ENCODE peak calls at places on chromosome 1, in seven cellular contexts. J, O, E, Z, P, Q and H are unnamed samples.

GRCh38 chr1:226565476-226565875 is 16.9 kb downstream of the STUM start:
- DNase-seq in E (no peak), Q (no peak), J (no peak), Z (no peak), P (no peak), O (no peak), H (no peak)

GRCh38 chr1:162151900-162152829 is 82.7 kb downstream of the NOS1AP start:
- DNase-seq in O (no peak), J (no peak), Q (no peak), E (no peak), Z (no peak), P (no peak), H (no peak)

GRCh38 chr1:99251308-99251707 is 13.0 kb upstream of the PLPPR4 start:
- DNase-seq in O (no peak), E (no peak), Z (no peak), Q (no peak), P (no peak), J (no peak), H (no peak)

GRCh38 chr1:221723018-221723917 is 18.6 kb downstream of the DUSP10 start:
- DNase-seq in P (no peak), Z (no peak), Q (no peak), E (no peak), J (no peak), O (no peak), H (peak)

GRCh38 chr1:55275151-55275748 is 60.1 kb upstream of the USP24 start:
- DNase-seq in J (no peak), Z (no peak), E (peak), Q (no peak), P (no peak), O (no peak), H (no peak)

GRCh38 chr1:110870721-110871388 is 2.1 kb upstream of the CD53 start:
- DNase-seq in Z (no peak), J (no peak), Q (no peak), O (no peak), E (no peak), P (no peak), H (no peak)

GRCh38 chr1:85806236-85806965 is 98.2 kb upstream of the ZNHIT6 start:
- DNase-seq in Q (no peak), E (no peak), P (no peak), Z (no peak), J (no peak), O (no peak), H (no peak)

GRCh38 chr1:51344602-51345299 is 14.4 kb upstream of the TTC39A start:
- DNase-seq in J (no peak), P (no peak), E (peak), Q (peak), Z (no peak), O (no peak), H (no peak)

GRCh38 chr1:7994827-7995226 is 31.3 kb downstream of the ERRFI1 start:
- DNase-seq in J (no peak), Z (no peak), Q (no peak), P (no peak), E (no peak), O (no peak), H (no peak)

GRCh38 chr1:36450270-36450918 is at the start of gene OSCP1:
- DNase-seq in Q (peak), P (peak), J (peak), O (peak), E (peak), Z (peak), H (peak)
- TF ChIP-seq POLR2A in Q (peak), P (peak), J (peak), O (peak), E (peak), Z (peak), H (peak)

DNA sequence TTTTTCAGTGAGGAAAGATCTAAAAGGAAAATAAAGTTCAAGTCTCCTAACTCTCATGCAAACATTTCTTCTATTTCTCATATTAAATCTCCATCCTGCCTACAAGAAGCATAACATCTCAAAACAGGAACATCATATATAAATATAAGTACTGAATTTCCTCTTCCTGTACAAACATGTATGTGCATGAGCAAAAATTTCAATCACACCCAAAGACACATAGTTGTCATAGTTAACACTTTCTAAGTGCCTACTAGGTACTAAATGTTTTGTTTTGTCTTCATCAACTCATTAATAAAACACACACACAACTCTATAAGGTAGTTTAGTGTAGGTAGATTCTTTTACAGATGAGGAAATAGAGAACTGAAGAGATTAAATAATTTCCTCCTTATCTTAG is 237.1 kb upstream of the ADGRL2 start:
- DNase-seq in Z (no peak), E (no peak), Q (no peak), O (no peak), P (no peak), J (no peak), H (no peak)
- H3K4me3 ChIP-seq in Z (no peak), E (no peak), Q (no peak), O (no peak), P (no peak), J (no peak), H (no peak)

DNA sequence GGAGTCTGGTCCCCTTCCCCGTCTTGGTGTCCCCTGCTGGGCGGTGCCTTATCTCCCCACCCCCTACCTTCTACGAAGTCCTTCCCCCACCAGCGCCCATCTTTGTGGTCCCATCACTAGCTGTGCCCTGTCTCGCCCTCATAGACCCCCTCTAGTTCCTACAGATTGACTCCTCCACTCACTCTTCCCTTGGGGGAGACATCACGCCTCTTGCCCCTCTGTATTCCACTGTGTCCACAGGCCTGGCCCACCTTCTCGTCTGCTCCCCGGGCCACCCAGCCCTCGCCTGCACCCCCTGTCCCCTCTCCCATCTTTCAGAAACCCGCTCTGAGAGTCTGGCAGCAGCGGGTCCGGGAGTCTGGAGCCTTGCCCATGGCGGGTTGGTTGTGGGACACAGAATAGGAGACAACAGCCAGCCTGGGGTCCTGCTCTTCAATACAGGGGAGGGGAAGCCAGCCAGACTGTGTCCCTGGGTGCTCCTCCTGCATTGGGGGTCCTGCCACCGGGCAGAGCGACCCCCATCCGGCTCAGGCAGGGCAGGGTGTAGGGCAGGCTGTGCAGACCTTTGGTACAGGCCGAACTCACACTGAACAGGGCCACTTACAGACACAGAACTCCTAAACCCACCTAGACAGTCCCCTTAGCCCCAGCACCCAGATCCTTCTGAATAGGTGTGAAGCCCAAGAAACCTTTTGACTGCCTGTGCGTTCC is 1.1 kb downstream of the RNF187 start:
- DNase-seq in P (no peak), E (no peak), Q (no peak), O (peak), J (no peak), Z (peak), H (no peak)
- TF ChIP-seq POLR2A in P (no peak), E (no peak), Q (no peak), O (no peak), J (no peak), Z (no peak), H (no peak)

GRCh38 chr1:43969416-43969745 is 429 bp upstream of the DPH2 start:
- DNase-seq in Z (no peak), Q (no peak), P (no peak), E (no peak), O (no peak), J (no peak), H (no peak)
- H3K4me3 ChIP-seq in Z (no peak), Q (no peak), P (no peak), E (peak), O (no peak), J (peak), H (peak)

DNA sequence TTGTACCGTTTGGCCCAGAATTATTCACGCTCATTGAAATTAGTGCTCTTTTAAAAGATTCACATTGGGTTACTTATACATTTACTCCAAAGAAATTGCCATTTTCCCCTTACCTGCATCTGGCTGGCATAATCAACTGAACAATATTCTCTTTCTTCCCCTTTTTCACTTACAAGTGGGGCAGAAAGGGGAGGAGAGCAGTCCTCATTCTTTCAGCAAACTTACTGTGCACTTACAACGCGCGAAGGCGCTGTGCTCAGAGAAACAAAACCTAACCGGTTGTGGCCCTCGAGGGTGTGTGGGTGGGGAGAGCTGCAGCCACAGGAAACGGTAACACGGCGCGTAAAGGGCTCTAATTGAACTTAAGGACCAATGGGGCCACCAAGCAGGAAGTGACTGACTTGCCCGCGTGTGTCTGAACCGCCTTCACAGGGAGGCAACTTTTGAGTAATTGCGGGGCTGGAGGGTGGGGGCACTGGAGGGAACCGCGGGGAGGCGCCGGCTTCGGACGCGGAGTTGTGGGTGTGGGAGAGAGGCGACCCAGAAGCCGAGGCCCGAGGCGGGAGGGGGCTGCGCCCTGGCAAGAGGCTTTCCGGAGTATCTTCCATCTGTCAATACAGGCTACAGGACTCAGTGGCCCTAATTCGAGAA is 693 bp upstream of the PNRC2 start:
- DNase-seq in E (peak), P (peak), Q (peak), O (peak), Z (peak), J (peak), H (peak)
- TF ChIP-seq POLR2A in E (peak), P (no peak), Q (peak), O (peak), Z (peak), J (no peak), H (no peak)

GRCh38 chr1:178727014-178727895 is 2.2 kb downstream of the RALGPS2 start:
- DNase-seq in Q (no peak), Z (peak), J (no peak), O (no peak), P (no peak), E (no peak), H (no peak)
- H3K4me3 ChIP-seq in Q (peak), Z (peak), J (no peak), O (peak), P (peak), E (peak), H (peak)